ENCODE peak calls at places on chromosomes 11 and 22, in eight cellular contexts. E is transverse colon, H is suprapubic skin, D is sigmoid colon, L is H1, A is stomach, C is HCT116, F is GM23338. U is an unnamed sample.

GRCh38 chr11:125327494-125328130 is 163.1 kb downstream of the PKNOX2 start:
- DNase-seq in L (no peak), F (no peak), D (no peak), C (no peak), A (no peak), E (no peak), H (no peak), U (no peak)

GRCh38 chr22:19868773-19869471 is 14.2 kb upstream of the GNB1L start:
- DNase-seq in D (peak), C (no peak), H (no peak), L (no peak), A (no peak), F (no peak), E (peak), U (no peak)

GRCh38 chr11:58938398-58938797 is 890 bp upstream of the GLYATL1 start:
- DNase-seq in D (no peak), C (no peak), F (no peak), A (no peak), L (no peak), E (no peak), H (no peak), U (no peak)

GRCh38 chr11:75239551-75240290 is 853 bp upstream of the TPBGL start:
- DNase-seq in F (peak), H (no peak), A (peak), D (no peak), E (no peak), L (no peak), C (no peak), U (no peak)

GRCh38 chr22:50705219-50705691 is 32.6 kb downstream of the SHANK3 start:
- DNase-seq in F (peak), C (no peak), A (peak), H (peak), E (no peak), L (peak), D (peak), U (no peak)

GRCh38 chr11:58671946-58672345 is 49.5 kb downstream of the CNTF start:
- DNase-seq in E (no peak), A (peak), L (no peak), D (no peak), H (no peak), F (no peak), C (no peak), U (no peak)

GRCh38 chr11:86802601-86803051 is 2.3 kb downstream of the PRSS23 start:
- DNase-seq in C (peak), L (no peak), F (peak), D (no peak), E (no peak), A (no peak), H (no peak), U (no peak)

GRCh38 chr11:58574851-58575250 is 805 bp downstream of the LPXN start:
- DNase-seq in C (no peak), L (no peak), F (no peak), E (no peak), A (no peak), D (no peak), H (no peak), U (no peak)

GRCh38 chr11:67432655-67433349 is 4.5 kb downstream of the RPS6KB2 start:
- DNase-seq in E (no peak), H (no peak), F (no peak), L (no peak), D (no peak), A (no peak), C (no peak), U (no peak)

GRCh38 chr11:67374571-67375276 is 1.3 kb upstream of the CLCF1 start:
- DNase-seq in D (no peak), H (no peak), F (no peak), C (no peak), A (no peak), E (no peak), L (no peak), U (no peak)

GRCh38 chr11:127345819-127346459 is 345.4 kb upstream of the KIRREL3 start:
- DNase-seq in C (no peak), H (no peak), A (no peak), E (no peak), L (no peak), D (no peak), F (peak), U (peak)

GRCh38 chr11:80849253-80849652 is 1408.4 kb upstream of the TENM4 start:
- DNase-seq in D (no peak), F (no peak), H (no peak), C (no peak), E (no peak), L (no peak), A (no peak), U (no peak)

GRCh38 chr22:26586556-26587325 is 3.2 kb downstream of the TPST2 start:
- DNase-seq in H (no peak), D (peak), F (no peak), L (no peak), A (no peak), E (peak), C (no peak), U (no peak)

GRCh38 chr11:44088871-44089270 is 6.6 kb upstream of the EXT2 start:
- DNase-seq in A (no peak), E (no peak), D (no peak), F (no peak), L (no peak), C (no peak), H (no peak), U (no peak)

GRCh38 chr11:16611395-16612233 is 126.8 kb upstream of the C11orf58 start:
- DNase-seq in E (no peak), L (no peak), H (no peak), D (no peak), C (no peak), A (no peak), F (peak), U (no peak)

GRCh38 chr11:73662445-73663157 is 16.2 kb downstream of the PLEKHB1 start:
- DNase-seq in A (no peak), C (no peak), E (no peak), D (no peak), F (no peak), L (no peak), H (no peak), U (no peak)

GRCh38 chr22:30221121-30221992 is 25.2 kb downstream of the LIF start:
- DNase-seq in D (no peak), E (peak), L (no peak), C (no peak), A (no peak), H (no peak), F (no peak), U (no peak)

GRCh38 chr11:73759520-73760065 is 1.3 kb downstream of the RAB6A start:
- DNase-seq in D (no peak), L (no peak), E (no peak), H (no peak), F (peak), A (no peak), C (no peak), U (no peak)

GRCh38 chr11:78465169-78465942 is 47.7 kb upstream of the GAB2 start:
- DNase-seq in C (no peak), E (peak), L (no peak), H (no peak), F (no peak), D (no peak), A (no peak), U (no peak)
- H3K4me3 ChIP-seq in C (no peak), E (no peak), L (no peak), H (no peak), F (no peak), D (no peak), A (no peak), U (no peak)

DNA sequence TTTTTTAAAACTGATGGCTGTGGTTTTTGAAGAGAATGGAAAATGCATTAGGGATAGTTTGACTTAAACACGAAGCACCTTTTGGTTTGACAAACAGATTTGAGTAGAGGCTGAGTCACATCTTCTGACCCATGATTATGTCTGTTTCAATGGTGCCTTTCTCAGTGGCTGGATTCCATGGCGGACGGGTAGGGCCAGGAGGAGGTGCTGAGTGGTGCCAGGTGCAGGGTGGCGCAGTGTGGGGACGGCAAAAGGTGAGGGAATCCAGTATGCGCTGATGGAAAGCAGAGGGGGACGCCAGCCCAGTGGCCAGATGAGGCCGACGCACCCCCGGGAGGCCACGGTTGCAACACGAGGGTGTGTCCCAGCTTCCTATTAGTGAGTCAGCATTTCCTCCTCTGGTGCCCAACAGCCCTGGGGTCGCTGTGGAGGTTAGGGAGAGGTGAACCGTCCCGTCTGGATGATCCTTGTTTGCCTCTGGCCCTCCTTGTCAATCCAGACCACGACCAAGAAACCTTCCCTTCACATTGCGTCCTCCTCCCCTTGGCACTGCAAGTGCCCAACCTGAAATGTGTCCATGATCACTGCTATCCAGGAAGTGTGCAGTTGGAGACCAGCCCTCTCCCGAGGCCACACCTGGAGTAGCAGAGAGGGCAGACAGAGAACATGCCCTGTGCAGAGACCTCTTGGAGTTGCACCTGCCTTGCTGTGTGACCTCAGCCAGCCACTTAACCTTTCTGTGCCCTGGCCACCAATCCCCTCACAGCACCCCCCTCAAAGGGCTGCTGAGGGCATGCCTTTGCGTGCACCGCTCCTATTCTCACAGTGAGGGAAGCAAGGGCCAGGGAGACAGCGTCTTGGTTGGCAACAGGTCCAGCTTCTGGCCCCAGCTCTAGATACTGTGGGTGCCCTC is 32.5 kb upstream of the ATXN10 start:
- DNase-seq in A (peak), H (peak), D (peak), L (no peak), C (peak), E (peak), F (peak), U (no peak)
- TF ChIP-seq POLR2AphosphoS5 in A (no peak), H (peak), D (no peak), L (no peak), C (peak), E (no peak), F (no peak), U (no peak)

GRCh38 chr11:828501-829115 is 889 bp downstream of the CRACR2B start:
- DNase-seq in C (no peak), A (no peak), F (no peak), D (no peak), H (no peak), L (no peak), E (no peak), U (no peak)
- H3K4me3 ChIP-seq in C (no peak), A (peak), F (peak), D (no peak), H (peak), L (no peak), E (no peak), U (peak)

GRCh38 chr11:117220999-117221774 is 10.7 kb downstream of the PCSK7 start:
- DNase-seq in F (no peak), C (no peak), D (peak), E (peak), A (no peak), L (no peak), H (no peak), U (no peak)

GRCh38 chr11:117221775-117222517 is 9.9 kb downstream of the PCSK7 start:
- DNase-seq in F (no peak), D (peak), H (peak), A (peak), C (no peak), E (peak), L (no peak), U (no peak)

GRCh38 chr11:117223741-117224685 is 7.9 kb downstream of the PCSK7 start:
- DNase-seq in F (no peak), D (peak), H (peak), C (no peak), L (no peak), A (no peak), E (peak), U (no peak)

GRCh38 chr11:117225553-117226170 is 6.2 kb downstream of the PCSK7 start:
- DNase-seq in H (no peak), F (no peak), C (no peak), L (no peak), E (peak), A (no peak), D (peak), U (no peak)

DNA sequence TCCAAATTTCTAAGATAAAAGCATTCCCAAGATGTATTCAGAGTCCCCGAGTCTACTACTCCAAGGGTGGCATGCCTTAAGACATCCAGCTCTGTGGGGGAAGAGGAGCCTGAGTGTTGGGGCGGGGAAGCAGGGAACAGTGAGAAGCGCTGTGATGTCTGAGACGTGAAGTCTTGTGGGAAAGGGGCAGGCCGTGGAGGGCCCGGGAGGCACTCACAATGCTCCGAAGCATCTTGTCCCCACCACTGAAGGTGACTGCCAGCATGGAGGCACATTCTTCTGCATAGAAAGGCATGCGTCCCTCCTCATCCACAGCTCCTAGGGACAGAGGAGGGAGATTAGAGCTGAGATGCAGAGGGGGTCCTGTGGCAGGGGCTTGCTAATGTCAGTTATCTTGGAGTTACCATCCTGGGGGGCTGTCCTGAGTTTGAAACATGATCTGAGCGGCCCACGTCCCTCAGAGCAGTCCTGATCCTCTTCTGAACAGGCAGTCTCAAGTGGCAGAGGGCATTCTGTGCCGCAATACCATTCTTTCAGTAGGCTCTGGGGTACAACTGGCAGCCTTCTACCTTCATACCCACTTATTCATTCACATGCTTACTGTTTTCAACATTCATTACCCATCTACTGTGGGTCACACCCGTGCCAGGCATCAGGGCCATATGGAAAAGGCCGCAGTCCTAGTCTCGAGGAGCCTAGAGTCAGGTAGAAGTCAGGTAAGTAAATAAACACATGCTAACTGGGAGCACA is 8.7 kb downstream of the PCSK7 start:
- DNase-seq in C (no peak), H (peak), E (no peak), L (no peak), D (peak), F (no peak), A (no peak), U (no peak)
- TF ChIP-seq POLR2AphosphoS5 in C (no peak), H (no peak), E (no peak), L (no peak), D (no peak), F (no peak), A (no peak), U (no peak)

GRCh38 chr22:37185646-37186227 is 2.3 kb downstream of the C1QTNF6 start:
- DNase-seq in E (no peak), L (no peak), F (no peak), H (peak), D (peak), A (no peak), C (no peak), U (no peak)

GRCh38 chr22:37187552-37187890 is 526 bp downstream of the C1QTNF6 start:
- DNase-seq in E (peak), D (no peak), C (no peak), H (no peak), A (peak), L (no peak), F (no peak), U (no peak)

GRCh38 chr22:37187891-37188761 is at the start of gene C1QTNF6:
- DNase-seq in A (peak), F (peak), D (peak), E (no peak), C (no peak), L (no peak), H (peak), U (no peak)

GRCh38 chr22:37186228-37186996 is 1.6 kb downstream of the C1QTNF6 start:
- DNase-seq in D (peak), H (peak), L (no peak), E (no peak), C (peak), A (no peak), F (peak), U (no peak)

DNA sequence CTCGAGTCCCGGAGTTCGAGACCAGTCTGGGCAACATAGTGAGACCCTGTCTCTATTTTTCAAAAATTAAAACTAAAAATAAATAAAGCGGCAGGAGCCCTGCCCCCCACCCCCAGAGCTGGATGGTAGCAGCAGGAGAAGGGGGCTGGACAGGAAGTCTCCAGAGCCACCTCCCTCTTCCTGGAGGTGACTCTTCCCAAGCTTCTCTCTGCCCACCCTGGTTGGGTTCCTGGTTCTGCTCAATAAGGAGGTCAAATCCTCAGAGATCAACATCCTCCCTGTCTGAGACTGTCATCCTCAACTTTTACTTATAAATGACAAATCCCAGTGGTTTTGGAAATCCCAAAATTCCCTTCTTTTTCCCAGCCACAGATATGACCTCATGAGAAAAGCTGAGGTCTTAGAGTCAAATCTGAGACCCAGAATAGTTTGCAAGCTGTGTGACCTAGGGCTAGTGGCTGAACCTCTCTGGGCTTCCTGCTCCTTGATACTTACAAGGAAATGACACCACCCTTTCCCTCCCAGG is 987 bp downstream of the C1QTNF6 start:
- DNase-seq in H (peak), A (no peak), L (no peak), F (no peak), D (peak), C (no peak), E (no peak), U (no peak)
- H3K4me3 ChIP-seq in H (peak), A (peak), L (no peak), F (peak), D (peak), C (peak), E (peak), U (peak)

DNA sequence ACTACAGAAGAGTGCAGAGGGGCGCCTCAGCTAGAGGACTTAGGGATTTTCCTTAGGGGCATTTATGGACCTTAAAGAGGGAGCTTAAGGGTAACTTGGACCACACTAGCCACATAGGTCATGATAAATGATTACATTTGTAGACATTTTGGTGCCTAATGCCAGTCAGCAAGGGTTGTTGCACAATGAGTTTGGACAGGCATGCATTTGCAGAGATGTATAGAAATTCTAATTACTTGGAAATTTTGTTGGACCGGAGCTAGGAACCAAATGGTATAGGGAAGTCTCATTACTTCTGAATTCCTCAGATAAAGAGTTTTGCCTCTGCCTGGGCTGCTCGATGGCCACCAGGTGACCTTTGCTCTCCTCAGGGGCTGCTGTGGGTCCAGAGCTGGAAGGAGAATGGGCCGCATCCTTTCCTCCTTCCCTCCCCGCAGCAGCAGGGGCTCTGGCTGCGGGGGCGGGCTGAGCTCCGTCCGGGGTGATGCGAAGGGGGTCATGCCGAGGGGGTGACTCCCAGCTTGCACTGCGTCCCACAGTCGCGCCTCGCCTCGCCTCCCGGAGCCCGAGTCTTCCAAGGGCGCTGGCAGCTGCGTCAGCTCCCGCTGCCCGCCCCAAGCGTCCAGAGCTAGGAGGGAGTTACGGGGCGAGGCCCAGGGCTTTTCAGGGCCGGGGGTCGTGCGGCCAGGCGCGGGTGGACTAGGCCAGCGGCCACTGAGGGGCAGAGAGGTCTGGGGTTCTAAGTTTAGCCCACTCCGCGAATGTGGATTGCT is 20.2 kb upstream of the MALAT1 start:
- DNase-seq in D (peak), H (peak), F (no peak), C (no peak), L (no peak), A (peak), E (peak), U (no peak)
- TF ChIP-seq POLR2AphosphoS5 in D (peak), H (no peak), F (no peak), C (no peak), L (no peak), A (peak), E (peak), U (peak)